ENCODE peak calls at places on chromosomes 13 and 19, in five cellular contexts. T is K562, W is GM12878, H is SK-N-SH, C is HepG2. X is an unnamed sample.

GRCh38 chr13:25253702-25254101 is 33.6 kb downstream of the MTMR6 start:
- DNase-seq in H (no peak), T (no peak), W (no peak), C (peak; percentile 34), X (no peak)

GRCh38 chr19:33464733-33465115 is 56.9 kb downstream of the PEPD start:
- DNase-seq in T (no peak), C (no peak), W (no peak), H (no peak), X (no peak)

GRCh38 chr19:32061304-32061703 is 284.1 kb upstream of the ZNF507 start:
- DNase-seq in W (no peak), T (no peak), H (no peak), C (no peak), X (no peak)

GRCh38 chr13:55000844-55001243 is 1972.2 kb downstream of the OLFM4 start:
- DNase-seq in H (no peak), T (no peak), W (no peak), C (no peak), X (no peak)

GRCh38 chr19:677601-678380 is 1.6 kb downstream of the FSTL3 start:
- DNase-seq in C (no peak), W (no peak), H (no peak), T (no peak), X (no peak)

GRCh38 chr13:100506154-100506553 is 82.4 kb downstream of the GGACT start:
- DNase-seq in W (no peak), H (no peak), T (no peak), C (no peak), X (no peak)

GRCh38 chr19:13881231-13881691 is 4.3 kb downstream of the NANOS3 start:
- DNase-seq in H (peak; percentile 71), C (peak; percentile 45), T (no peak), W (no peak), X (peak; percentile 83)

GRCh38 chr19:14181906-14182305 is 24.1 kb downstream of the ADGRL1 start:
- DNase-seq in H (peak; percentile 14), C (no peak), W (no peak), T (no peak), X (no peak)

GRCh38 chr13:113879506-113880360 is 15.9 kb upstream of the GAS6 start:
- DNase-seq in W (no peak), T (no peak), C (no peak), H (no peak), X (no peak)

GRCh38 chr19:14006766-14007562 is 844 bp upstream of the RFX1 start:
- DNase-seq in C (no peak), W (no peak), H (peak; percentile 93), T (peak; percentile 80), X (no peak)

GRCh38 chr19:17866312-17867012 is 5.3 kb upstream of the SLC5A5 start:
- DNase-seq in C (no peak), W (no peak), T (no peak), H (peak; percentile 30), X (no peak)

GRCh38 chr13:21625366-21625765 is 21.4 kb upstream of the MICU2 start:
- DNase-seq in T (no peak), H (peak; percentile 36), C (peak; percentile 61), W (no peak), X (peak; percentile 5)

GRCh38 chr19:41426116-41426841 is 895 bp downstream of the B3GNT8 start:
- DNase-seq in T (no peak), H (no peak), W (no peak), C (no peak), X (no peak)

GRCh38 chr13:90594694-90595093 is 752.8 kb upstream of the MIR17HG start:
- DNase-seq in H (no peak), T (no peak), C (no peak), W (no peak), X (no peak)

GRCh38 chr13:27211771-27212364 is 39.5 kb upstream of the RPL21 start:
- DNase-seq in C (no peak), H (no peak), T (no peak), W (no peak), X (no peak)

GRCh38 chr19:44777715-44778347 is at the start of gene CBLC:
- DNase-seq in H (peak; percentile 49), T (peak; percentile 87), W (no peak), C (peak; percentile 68), X (peak; percentile 47)

GRCh38 chr13:45828253-45828968 is 23.1 kb downstream of the SIAH3 start:
- DNase-seq in T (no peak), C (no peak), H (no peak), W (no peak), X (peak; percentile 55)

GRCh38 chr13:114000151-114001040 is 26.5 kb upstream of the C13orf46 start:
- DNase-seq in W (no peak), T (no peak), C (no peak), H (no peak), X (no peak)

GRCh38 chr13:57629391-57629804 is 2.1 kb upstream of the PCDH17 start:
- DNase-seq in T (no peak), H (peak; percentile 32), C (no peak), W (no peak), X (no peak)

GRCh38 chr19:33464010-33464732 is 57.4 kb downstream of the PEPD start:
- DNase-seq in W (no peak), T (no peak), C (no peak), H (no peak), X (no peak)

GRCh38 chr13:113220877-113221276 is 11.5 kb downstream of the CUL4A start:
- DNase-seq in H (peak; percentile 41), C (no peak), W (no peak), T (no peak), X (no peak)

GRCh38 chr19:24002256-24002945 is 84.6 kb upstream of the ZNF254 start:
- DNase-seq in H (no peak), W (no peak), C (no peak), T (no peak), X (no peak)

GRCh38 chr13:51524312-51524711 is 60.0 kb upstream of the WDFY2 start:
- DNase-seq in C (peak; percentile 95), T (no peak), W (no peak), H (no peak), X (no peak)
- TF ChIP-seq YY1 in C (no peak), T (no peak), W (no peak), H (no peak), X (no peak)

GRCh38 chr19:10751109-10751972 is 33.5 kb downstream of the DNM2 start:
- DNase-seq in H (no peak), W (no peak), T (no peak), C (no peak), X (no peak)
- H3K9ac ChIP-seq in H (no peak overlapping the region), W (no peak overlapping the region), T (peak overlapping the region; percentile 3), C (no peak overlapping the region), X (no peak overlapping the region)

GRCh38 chr13:36862002-36862706 is 43.1 kb downstream of the RFXAP start:
- DNase-seq in T (no peak), C (no peak), H (no peak), W (no peak), X (no peak)

GRCh38 chr13:36857273-36857672 is 38.3 kb downstream of the RFXAP start:
- DNase-seq in T (no peak), H (no peak), C (no peak), W (no peak), X (no peak)

GRCh38 chr13:36862722-36863121 is 43.7 kb downstream of the RFXAP start:
- DNase-seq in H (no peak), W (no peak), T (no peak), C (no peak), X (no peak)

GRCh38 chr13:36859259-36859658 is 40.2 kb downstream of the RFXAP start:
- DNase-seq in H (no peak), W (no peak), T (no peak), C (no peak), X (no peak)

DNA sequence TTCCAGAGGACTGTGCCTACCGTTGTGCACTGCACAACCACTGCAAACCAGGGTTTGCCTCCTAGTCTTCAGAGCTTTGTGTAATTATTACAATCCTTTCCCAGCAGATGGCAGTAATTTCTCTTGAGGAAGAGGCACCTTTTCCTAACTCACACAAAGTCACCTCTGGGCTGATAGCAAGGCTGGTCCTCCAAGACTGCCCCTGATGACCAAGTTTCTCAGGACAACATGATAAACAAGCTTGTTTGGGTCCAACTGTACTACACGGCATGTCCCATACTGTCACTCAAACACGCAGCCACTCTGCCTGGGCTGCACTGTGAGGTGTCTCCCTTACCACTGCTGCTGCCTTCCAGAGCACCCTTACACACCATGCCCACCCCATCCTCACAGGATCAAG is 39.3 kb downstream of the RFXAP start:
- DNase-seq in C (peak; percentile 69), H (peak; percentile 53), W (no peak), T (peak; percentile 9), X (peak; percentile 22)
- TF ChIP-seq YY1 in C (no peak), H (no peak), W (no peak), T (no peak), X (no peak)

GRCh38 chr19:47719047-47719885 is 6.0 kb downstream of the EHD2 start:
- DNase-seq in W (no peak), T (no peak), C (peak; percentile 44), H (peak; percentile 95), X (no peak)

GRCh38 chr19:47714339-47714738 is 1.1 kb downstream of the EHD2 start:
- DNase-seq in W (no peak), C (no peak), H (no peak), T (no peak), X (no peak)

GRCh38 chr19:47720669-47721068 is 7.4 kb downstream of the EHD2 start:
- DNase-seq in H (no peak), C (no peak), T (no peak), W (no peak), X (no peak)

GRCh38 chr19:47713046-47714021 is at the start of gene EHD2:
- DNase-seq in W (no peak), T (peak; percentile 97), H (peak; percentile 88), C (no peak), X (no peak)

GRCh38 chr19:47716270-47716937 is 3.2 kb downstream of the EHD2 start:
- DNase-seq in C (no peak), H (no peak), W (no peak), T (no peak), X (no peak)
- H3K9ac ChIP-seq in C (no peak overlapping the region), H (no peak overlapping the region), W (no peak overlapping the region), T (no peak overlapping the region), X (no peak overlapping the region)

GRCh38 chr19:35292421-35292820 is 460 bp downstream of the MAG start:
- DNase-seq in C (no peak), H (no peak), W (no peak), T (no peak), X (no peak)

GRCh38 chr19:35294328-35294727 is 2.4 kb downstream of the MAG start:
- DNase-seq in W (no peak), H (no peak), C (no peak), T (no peak), X (no peak)

GRCh38 chr19:35294859-35295258 is 2.9 kb downstream of the MAG start:
- DNase-seq in C (no peak), H (no peak), T (no peak), W (no peak), X (no peak)

GRCh38 chr19:35292986-35293732 is 1.2 kb downstream of the MAG start:
- DNase-seq in C (no peak), W (no peak), T (no peak), H (no peak), X (no peak)

GRCh38 chr19:35293733-35294309 is 1.9 kb downstream of the MAG start:
- DNase-seq in T (peak; percentile 41), W (no peak), C (no peak), H (no peak), X (no peak)
- TF ChIP-seq YY1 in T (no peak), W (no peak), C (no peak), H (no peak), X (no peak)